ENCODE peak calls at places on chromosomes 12 and 14, in six cellular contexts. U is IMR-90, Z is neuronal stem cell, F is H9, V is mesenchymal stem cell, Q is H1. A is an unnamed sample.

GRCh38 chr14:93207468-93208308 is 632 bp downstream of the UBR7 start:
- DNase-seq in U (peak; percentile 64), V (peak; percentile 79), F (no peak), Z (peak; percentile 49), Q (no peak), A (peak; percentile 70)

GRCh38 chr12:120598674-120599463 is 17.7 kb upstream of the POP5 start:
- DNase-seq in U (peak; percentile 26), Q (no peak), F (no peak), Z (no peak), V (peak; percentile 74), A (peak; percentile 66)

GRCh38 chr12:31325524-31325875 is 450 bp downstream of the SINHCAF start:
- DNase-seq in Z (no peak), V (no peak), U (no peak), F (no peak), Q (no peak), A (no peak)

GRCh38 chr14:31441273-31442110 is 15.8 kb downstream of the DTD2 start:
- DNase-seq in V (peak; percentile 37), Q (no peak), Z (no peak), F (no peak), U (peak; percentile 72), A (no peak)

GRCh38 chr14:106442857-106443256 is 916.5 kb downstream of the TMEM121 start:
- DNase-seq in F (no peak), Q (no peak), V (no peak), Z (no peak), U (no peak), A (no peak)

GRCh38 chr12:106717671-106718070 is 56.8 kb upstream of the RIC8B start:
- DNase-seq in Q (no peak), F (no peak), V (no peak), Z (no peak), U (no peak), A (no peak)

GRCh38 chr12:115079760-115080159 is 395.8 kb upstream of the TBX3 start:
- DNase-seq in V (no peak), U (no peak), Z (no peak), Q (no peak), F (no peak), A (peak; percentile 28)

GRCh38 chr14:105012171-105012985 is 8.5 kb downstream of the CDCA4 start:
- DNase-seq in U (no peak), F (no peak), V (no peak), Z (no peak), Q (no peak), A (no peak)

GRCh38 chr14:89813485-89814080 is 140.9 kb downstream of the EFCAB11 start:
- DNase-seq in F (peak; percentile 44), U (peak; percentile 96), V (peak; percentile 79), Z (no peak), Q (peak; percentile 29), A (peak; percentile 90)

GRCh38 chr14:94384342-94384741 is 4.1 kb downstream of the SERPINA1 start:
- DNase-seq in Z (no peak), Q (no peak), V (no peak), U (no peak), F (no peak), A (no peak)

GRCh38 chr12:83802011-83802410 is 1110.6 kb downstream of the SLC6A15 start:
- DNase-seq in V (no peak), Z (no peak), Q (no peak), F (no peak), U (no peak), A (no peak)

GRCh38 chr14:47438650-47439140 is 236.7 kb downstream of the MDGA2 start:
- DNase-seq in V (peak; percentile 84), F (no peak), U (no peak), Q (no peak), Z (no peak), A (peak; percentile 74)

GRCh38 chr12:118052324-118053070 is 8.5 kb downstream of the WSB2 start:
- DNase-seq in U (peak; percentile 95), Z (no peak), F (peak; percentile 35), Q (no peak), V (peak; percentile 97), A (peak; percentile 90)

GRCh38 chr12:122142857-122143256 is 31.2 kb downstream of the IL31 start:
- DNase-seq in Q (no peak), Z (no peak), V (no peak), F (no peak), U (no peak), A (no peak)

GRCh38 chr14:75232597-75232996 is 46.0 kb upstream of the FOS start:
- DNase-seq in Q (no peak), U (no peak), V (no peak), F (no peak), Z (no peak), A (peak; percentile 77)

GRCh38 chr12:65306229-65306602 is 27.7 kb downstream of the MSRB3 start:
- DNase-seq in Z (no peak), U (peak; percentile 48), F (no peak), Q (no peak), V (no peak), A (no peak)

GRCh38 chr14:51210594-51210993 is 29.5 kb upstream of the TMX1 start:
- DNase-seq in V (no peak), Z (no peak), U (no peak), Q (no peak), F (no peak), A (no peak)

GRCh38 chr14:33026850-33027420 is 88.3 kb downstream of the NPAS3 start:
- DNase-seq in Q (no peak), V (no peak), F (no peak), Z (no peak), U (no peak), A (no peak)

GRCh38 chr14:74756326-74756725 is 6.8 kb upstream of the YLPM1 start:
- DNase-seq in F (no peak), U (no peak), Z (no peak), Q (no peak), V (no peak), A (peak; percentile 57)

GRCh38 chr14:101761032-101761880 is at the start of gene PPP2R5C:
- DNase-seq in U (peak; percentile 82), Q (peak; percentile 41), F (peak; percentile 89), Z (peak; percentile 91), V (peak; percentile 93), A (peak; percentile 91)

GRCh38 chr12:110279976-110280783 is 867 bp upstream of the ATP2A2 start:
- DNase-seq in U (peak; percentile 33), Z (peak; percentile 70), F (peak; percentile 65), Q (no peak), V (peak; percentile 73), A (peak; percentile 66)

GRCh38 chr12:24838531-24838950 is 110.4 kb downstream of the BCAT1 start:
- DNase-seq in Z (no peak), Q (no peak), F (no peak), U (peak; percentile 87), V (peak; percentile 96), A (no peak)

GRCh38 chr14:100246809-100247428 is 8.0 kb downstream of the YY1 start:
- DNase-seq in V (peak; percentile 71), F (peak; percentile 34), U (peak; percentile 47), Q (no peak), Z (peak; percentile 43), A (peak; percentile 89)

GRCh38 chr12:15788266-15789214 is 648 bp downstream of the EPS8 start:
- DNase-seq in Z (peak; percentile 14), V (peak; percentile 64), F (peak; percentile 69), Q (no peak), U (peak; percentile 45), A (peak; percentile 53)

GRCh38 chr12:51482808-51483532 is 58.3 kb downstream of the SLC4A8 start:
- DNase-seq in F (no peak), U (no peak), Q (no peak), Z (no peak), V (no peak), A (no peak)

GRCh38 chr14:50531595-50532501 is 521 bp downstream of the MAP4K5 start:
- DNase-seq in Z (peak; percentile 38), U (peak; percentile 29), F (peak; percentile 62), Q (peak; percentile 10), V (peak; percentile 64), A (peak; percentile 65)

GRCh38 chr12:26715232-26715631 is 117.8 kb downstream of the ITPR2 start:
- DNase-seq in F (no peak), V (no peak), U (no peak), Z (no peak), Q (no peak), A (no peak)

GRCh38 chr12:19962192-19962591 is 406.1 kb upstream of the PDE3A start:
- DNase-seq in Q (no peak), Z (no peak), U (no peak), F (no peak), V (no peak), A (no peak)

GRCh38 chr12:19967001-19967400 is 401.3 kb upstream of the PDE3A start:
- DNase-seq in Q (no peak), V (no peak), Z (no peak), U (no peak), F (no peak), A (no peak)

GRCh38 chr12:19964549-19964948 is 403.8 kb upstream of the PDE3A start:
- DNase-seq in Z (no peak), F (no peak), V (no peak), U (no peak), Q (no peak), A (no peak)

GRCh38 chr12:19965196-19966038 is 402.9 kb upstream of the PDE3A start:
- DNase-seq in F (no peak), Z (no peak), Q (no peak), V (no peak), U (no peak), A (peak; percentile 26)

GRCh38 chr12:19963972-19964371 is 404.4 kb upstream of the PDE3A start:
- DNase-seq in U (no peak), Q (no peak), V (no peak), Z (no peak), F (no peak), A (no peak)
- H4K8ac ChIP-seq in U (no peak overlapping the region), Q (no peak overlapping the region), V (no peak overlapping the region), Z (no peak overlapping the region), F (no peak overlapping the region), A (no peak overlapping the region)

GRCh38 chr14:34364201-34364600 is 97.8 kb downstream of the SPTSSA start:
- DNase-seq in F (no peak), Z (no peak), V (no peak), Q (no peak), U (no peak), A (no peak)

GRCh38 chr14:34365309-34365915 is 96.6 kb downstream of the SPTSSA start:
- DNase-seq in V (no peak), Z (no peak), Q (no peak), F (no peak), U (peak; percentile 13), A (no peak)

GRCh38 chr14:34361504-34362011 is 100.5 kb downstream of the SPTSSA start:
- DNase-seq in Z (no peak), Q (no peak), U (peak; percentile 11), F (no peak), V (peak; percentile 55), A (no peak)

GRCh38 chr14:34362625-34363251 is 99.3 kb downstream of the SPTSSA start:
- DNase-seq in Z (no peak), U (no peak), Q (no peak), F (no peak), V (no peak), A (no peak)

GRCh38 chr14:34363733-34364134 is 98.3 kb downstream of the SPTSSA start:
- DNase-seq in Q (no peak), F (no peak), U (no peak), Z (no peak), V (peak; percentile 15), A (peak; percentile 49)
- H2AK5ac ChIP-seq in Q (no peak overlapping the region), F (no peak overlapping the region), U (no peak overlapping the region), Z (no peak overlapping the region), V (no peak overlapping the region), A (no peak overlapping the region)

GRCh38 chr12:2338381-2338780 is 285.6 kb downstream of the CACNA1C start:
- DNase-seq in F (no peak), U (no peak), V (no peak), Q (no peak), Z (no peak), A (no peak)
- H4K8ac ChIP-seq in F (no peak overlapping the region), U (peak overlapping the region; percentile 91), V (no peak overlapping the region), Q (no peak overlapping the region), Z (no peak overlapping the region), A (no peak overlapping the region)

GRCh38 chr14:96274122-96274910 is 18.3 kb downstream of the BDKRB1 start:
- DNase-seq in V (peak; percentile 93), F (no peak), Q (no peak), Z (no peak), U (peak; percentile 97), A (no peak)
- H2AK5ac ChIP-seq in V (peak overlapping the region; percentile 66), F (no peak overlapping the region), Q (no peak overlapping the region), Z (no peak overlapping the region), U (peak overlapping the region; percentile 97), A (no peak overlapping the region)

A was measured in mesendoderm.